ENCODE peak calls at places on chromosomes 6 and 20, in nine cellular contexts. O is fibroblast of lung, B is AG04450, S is B cell, Y is dorsolateral prefrontal cortex, X is psoas muscle, R is GM20000, H is prostate gland, M is A549. N is an unnamed sample.
A peak's percentile ranks its signal among the peaks of the same experiment; 100 is the strongest.

GRCh38 chr6:87483929-87484328 is 11.2 kb downstream of the SLC35A1 start:
- DNase-seq in O (peak; percentile 15), B (no peak), S (no peak), Y (no peak), X (no peak), R (no peak), H (no peak), M (peak; percentile 25), N (no peak)

GRCh38 chr6:127484207-127484858 is 25.1 kb upstream of the KIAA0408 start:
- DNase-seq in O (peak; percentile 60), B (no peak), S (no peak), Y (no peak), X (no peak), R (peak; percentile 80), H (no peak), M (peak; percentile 23), N (peak; percentile 64)

GRCh38 chr20:45359406-45360148 is 3.4 kb upstream of the SYS1 start:
- DNase-seq in O (peak; percentile 67), B (no peak), S (no peak), Y (no peak), X (no peak), R (no peak), H (no peak), M (no peak), N (no peak)

GRCh38 chr6:119858901-119859300 is 509.3 kb upstream of the MAN1A1 start:
- DNase-seq in O (peak; percentile 18), B (no peak), S (no peak), Y (no peak), X (no peak), R (no peak), H (no peak), M (no peak), N (no peak)

GRCh38 chr20:43853174-43853803 is 61.4 kb upstream of the TOX2 start:
- DNase-seq in O (peak; percentile 46), B (no peak), S (no peak), Y (no peak), X (no peak), R (no peak), H (no peak), M (no peak), N (no peak)

GRCh38 chr6:144782634-144783033 is 497.5 kb downstream of the UTRN start:
- DNase-seq in O (no peak), B (no peak), S (no peak), Y (no peak), X (no peak), R (no peak), H (no peak), M (no peak), N (no peak)

GRCh38 chr6:170067257-170067656 is 223.6 kb downstream of the DLL1 start:
- DNase-seq in O (no peak), B (no peak), S (peak; percentile 30), Y (no peak), X (no peak), R (no peak), H (no peak), M (no peak), N (no peak)

GRCh38 chr6:17012421-17013225 is 89.2 kb upstream of the STMND1 start:
- DNase-seq in O (peak; percentile 61), B (peak; percentile 27), S (no peak), Y (no peak), X (no peak), R (no peak), H (peak; percentile 33), M (no peak), N (no peak)

GRCh38 chr6:11318835-11319813 is 86.7 kb upstream of the NEDD9 start:
- DNase-seq in O (no peak), B (no peak), S (no peak), Y (no peak), X (no peak), R (no peak), H (no peak), M (peak; percentile 35), N (no peak)

GRCh38 chr6:16199792-16200191 is 38.6 kb upstream of the GMPR start:
- DNase-seq in O (no peak), B (no peak), S (no peak), Y (no peak), X (no peak), R (no peak), H (no peak), M (no peak), N (no peak)

GRCh38 chr20:20136313-20136712 is 84.0 kb downstream of the CFAP61 start:
- DNase-seq in O (no peak), B (no peak), S (no peak), Y (no peak), X (no peak), R (no peak), H (no peak), M (no peak), N (no peak)

GRCh38 chr20:20134941-20135572 is 82.7 kb downstream of the CFAP61 start:
- DNase-seq in O (no peak), B (no peak), S (no peak), Y (no peak), X (no peak), R (no peak), H (no peak), M (no peak), N (no peak)

DNA sequence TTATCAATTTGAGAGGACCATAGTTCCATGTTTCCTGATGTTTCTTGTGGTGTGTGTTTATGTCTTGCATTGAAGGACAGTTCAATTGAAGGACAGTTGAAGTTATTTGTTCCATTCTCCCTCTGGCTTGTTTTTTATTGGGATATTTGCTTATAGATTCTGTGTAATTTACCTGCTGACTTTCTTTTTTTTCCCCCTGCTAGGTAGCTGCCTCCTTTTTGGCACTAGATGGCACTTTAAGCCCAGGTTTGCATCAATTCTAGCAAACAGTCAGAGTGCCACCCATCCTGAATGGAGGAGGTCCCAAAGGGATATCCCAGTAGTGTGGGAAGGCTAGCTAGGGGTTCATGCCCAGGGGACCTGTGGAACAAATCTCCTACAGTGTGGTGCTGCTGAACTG is 78.1 kb downstream of the CFAP61 start:
- DNase-seq in O (peak; percentile 2), B (no peak), S (no peak), Y (no peak), X (no peak), R (no peak), H (no peak), M (peak; percentile 48), N (no peak)
- TF ChIP-seq CTCF in O (no peak), B (no peak), S (no peak), Y (no peak), X (no peak), R (peak; percentile 29), H (no peak), M (peak; percentile 20), N (no peak)

GRCh38 chr20:16245879-16246278 is 327.4 kb downstream of the KIF16B start:
- DNase-seq in O (no peak), B (no peak), S (no peak), Y (no peak), X (no peak), R (no peak), H (no peak), M (no peak), N (no peak)

GRCh38 chr20:16246870-16247269 is 326.4 kb downstream of the KIF16B start:
- DNase-seq in O (no peak), B (no peak), S (no peak), Y (no peak), X (no peak), R (no peak), H (no peak), M (no peak), N (no peak)

GRCh38 chr20:16240355-16240754 is 332.9 kb downstream of the KIF16B start:
- DNase-seq in O (no peak), B (no peak), S (no peak), Y (no peak), X (no peak), R (no peak), H (no peak), M (no peak), N (no peak)

GRCh38 chr20:16243470-16243869 is 329.8 kb downstream of the KIF16B start:
- DNase-seq in O (no peak), B (no peak), S (no peak), Y (no peak), X (no peak), R (no peak), H (no peak), M (no peak), N (no peak)

DNA sequence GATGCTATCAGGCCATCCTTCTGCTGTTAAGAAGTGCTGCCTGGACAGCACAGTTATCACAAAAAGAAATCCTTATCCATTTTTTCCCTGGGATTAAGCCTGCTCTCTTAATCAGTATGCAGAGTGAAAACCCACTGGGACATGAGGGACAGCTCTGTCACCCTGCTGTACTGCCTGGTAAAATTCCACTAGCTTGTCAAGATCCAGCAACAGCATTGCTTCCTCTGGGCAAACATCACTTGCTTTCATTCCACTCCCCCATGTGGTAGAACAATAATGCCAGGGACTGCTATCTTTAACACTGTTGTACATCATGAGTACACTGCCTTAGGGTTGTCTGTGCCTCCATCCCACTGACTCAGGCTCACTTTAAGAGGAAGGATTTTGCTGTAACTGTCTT is 331.3 kb downstream of the KIF16B start:
- DNase-seq in O (no peak), B (no peak), S (no peak), Y (no peak), X (no peak), R (no peak), H (no peak), M (peak; percentile 20), N (no peak)
- TF ChIP-seq CTCF in O (no peak), B (no peak), S (peak; percentile 37), Y (peak; percentile 28), X (no peak), R (peak; percentile 16), H (no peak), M (no peak), N (no peak)

GRCh38 chr6:129195666-129196065 is 312.7 kb downstream of the LAMA2 start:
- DNase-seq in O (no peak), B (no peak), S (no peak), Y (no peak), X (no peak), R (no peak), H (no peak), M (no peak), N (no peak)
- TF ChIP-seq CTCF in O (peak; percentile 21), B (peak; percentile 9), S (no peak), Y (no peak), X (no peak), R (no peak), H (no peak), M (no peak), N (no peak)

GRCh38 chr6:41602864-41603608 is 35.2 kb upstream of the MDFI start:
- DNase-seq in O (peak; percentile 86), B (peak; percentile 57), S (peak; percentile 84), Y (peak; percentile 58), X (peak; percentile 78), R (peak; percentile 90), H (peak; percentile 76), M (peak; percentile 80), N (peak; percentile 88)

GRCh38 chr6:41604006-41604405 is 34.3 kb upstream of the MDFI start:
- DNase-seq in O (no peak), B (no peak), S (peak; percentile 24), Y (no peak), X (no peak), R (no peak), H (no peak), M (no peak), N (no peak)

GRCh38 chr6:41607036-41607435 is 31.2 kb upstream of the MDFI start:
- DNase-seq in O (no peak), B (no peak), S (peak; percentile 19), Y (no peak), X (no peak), R (no peak), H (no peak), M (no peak), N (no peak)

GRCh38 chr6:41607736-41608135 is 30.5 kb upstream of the MDFI start:
- DNase-seq in O (no peak), B (no peak), S (peak; percentile 36), Y (no peak), X (no peak), R (no peak), H (no peak), M (no peak), N (no peak)

GRCh38 chr6:41605649-41606048 is 32.6 kb upstream of the MDFI start:
- DNase-seq in O (no peak), B (no peak), S (peak; percentile 28), Y (no peak), X (no peak), R (no peak), H (no peak), M (no peak), N (no peak)
- TF ChIP-seq CTCF in O (no peak), B (no peak), S (no peak), Y (no peak), X (no peak), R (no peak), H (no peak), M (no peak), N (no peak)